ENCODE peak calls at places on chromosomes 11 and 22, in eight cellular contexts. One of them, this sample, is unnamed.

GRCh38 chr11:47143322-47143721 is 33.4 kb downstream of the ARFGAP2 start:
- DNase-seq in left lung: no peak
- DNase-seq in kidney: no peak
- DNase-seq in brain microvascular endothelial cell: peak; percentile 57
- DNase-seq in neural progenitor cell: no peak
- DNase-seq in heart left ventricle: peak; percentile 42
- DNase-seq in AG10803: peak; percentile 85
- DNase-seq in psoas muscle: no peak
- DNase-seq in this sample: peak; percentile 92

GRCh38 chr11:85947431-85948272 is 92.5 kb downstream of the CCDC83 start:
- DNase-seq in brain microvascular endothelial cell: peak; percentile 74
- DNase-seq in heart left ventricle: peak; percentile 36
- DNase-seq in left lung: no peak
- DNase-seq in AG10803: peak; percentile 93
- DNase-seq in neural progenitor cell: no peak
- DNase-seq in psoas muscle: no peak
- DNase-seq in kidney: no peak
- DNase-seq in this sample: peak; percentile 97

GRCh38 chr11:57432714-57433163 is 5.8 kb upstream of the SLC43A3 start:
- DNase-seq in heart left ventricle: no peak
- DNase-seq in left lung: no peak
- DNase-seq in brain microvascular endothelial cell: peak; percentile 90
- DNase-seq in psoas muscle: no peak
- DNase-seq in AG10803: peak; percentile 54
- DNase-seq in neural progenitor cell: no peak
- DNase-seq in kidney: no peak
- DNase-seq in this sample: peak; percentile 92

GRCh38 chr11:27705873-27706820 is 5.9 kb upstream of the BDNF start:
- DNase-seq in left lung: no peak
- DNase-seq in brain microvascular endothelial cell: no peak
- DNase-seq in kidney: no peak
- DNase-seq in neural progenitor cell: peak; percentile 62
- DNase-seq in heart left ventricle: no peak
- DNase-seq in psoas muscle: no peak
- DNase-seq in AG10803: peak; percentile 68
- DNase-seq in this sample: peak; percentile 52

GRCh38 chr11:35223429-35223828 is 84.5 kb downstream of the CD44 start:
- DNase-seq in AG10803: peak; percentile 89
- DNase-seq in neural progenitor cell: peak; percentile 30
- DNase-seq in heart left ventricle: peak; percentile 29
- DNase-seq in psoas muscle: no peak
- DNase-seq in left lung: no peak
- DNase-seq in brain microvascular endothelial cell: peak; percentile 77
- DNase-seq in kidney: peak; percentile 66
- DNase-seq in this sample: peak; percentile 62

GRCh38 chr11:72813740-72814138 is 472 bp upstream of the ATG16L2 start:
- DNase-seq in left lung: peak; percentile 97
- DNase-seq in brain microvascular endothelial cell: peak; percentile 65
- DNase-seq in neural progenitor cell: peak; percentile 82
- DNase-seq in psoas muscle: peak; percentile 89
- DNase-seq in AG10803: peak; percentile 75
- DNase-seq in kidney: no peak
- DNase-seq in heart left ventricle: peak; percentile 86
- DNase-seq in this sample: peak; percentile 75

GRCh38 chr11:106062592-106062949 is 14.6 kb downstream of the KBTBD3 start:
- DNase-seq in left lung: no peak
- DNase-seq in heart left ventricle: no peak
- DNase-seq in neural progenitor cell: no peak
- DNase-seq in psoas muscle: no peak
- DNase-seq in AG10803: no peak
- DNase-seq in brain microvascular endothelial cell: no peak
- DNase-seq in kidney: no peak
- DNase-seq in this sample: no peak

GRCh38 chr11:88482871-88483301 is 145.3 kb upstream of the CTSC start:
- DNase-seq in heart left ventricle: no peak
- DNase-seq in psoas muscle: no peak
- DNase-seq in AG10803: peak; percentile 76
- DNase-seq in neural progenitor cell: no peak
- DNase-seq in brain microvascular endothelial cell: no peak
- DNase-seq in left lung: no peak
- DNase-seq in kidney: no peak
- DNase-seq in this sample: no peak

DNA sequence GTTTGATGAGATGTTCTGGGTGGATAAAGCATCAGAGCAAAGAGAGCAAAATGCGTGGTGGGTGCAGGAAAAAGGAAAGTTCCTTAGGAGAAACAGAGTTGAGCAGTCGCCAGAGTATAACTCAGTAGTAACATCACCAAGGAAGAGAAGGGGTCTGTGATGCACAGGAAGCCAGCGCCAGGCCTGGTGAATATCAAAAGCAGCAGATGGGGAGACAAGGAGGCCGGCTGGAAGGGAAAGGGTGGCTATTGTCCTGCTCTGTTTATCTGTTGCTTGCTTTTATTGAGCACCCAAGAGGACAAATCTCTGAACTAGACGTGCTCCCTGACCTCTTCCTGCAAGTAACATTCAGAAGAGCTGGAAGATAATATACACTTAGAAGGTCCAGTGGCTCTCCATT is 52.7 kb upstream of the GRAMD1B start:
- DNase-seq in kidney: no peak
- DNase-seq in left lung: no peak
- DNase-seq in psoas muscle: no peak
- DNase-seq in heart left ventricle: no peak
- DNase-seq in neural progenitor cell: no peak
- DNase-seq in AG10803: no peak
- DNase-seq in brain microvascular endothelial cell: no peak
- DNase-seq in this sample: no peak
- TF ChIP-seq CTCF in kidney: no peak
- TF ChIP-seq CTCF in left lung: no peak
- TF ChIP-seq CTCF in psoas muscle: no peak
- TF ChIP-seq CTCF in heart left ventricle: no peak
- TF ChIP-seq CTCF in neural progenitor cell: no peak
- TF ChIP-seq CTCF in AG10803: no peak
- TF ChIP-seq CTCF in brain microvascular endothelial cell: no peak
- TF ChIP-seq CTCF in this sample: no peak

GRCh38 chr22:42644422-42645340 is 4.3 kb upstream of the ATP5MGL start:
- DNase-seq in heart left ventricle: peak; percentile 67
- DNase-seq in left lung: no peak
- DNase-seq in psoas muscle: peak; percentile 67
- DNase-seq in brain microvascular endothelial cell: no peak
- DNase-seq in neural progenitor cell: no peak
- DNase-seq in kidney: no peak
- DNase-seq in AG10803: peak; percentile 63
- DNase-seq in this sample: peak; percentile 48
- H3K4me3 ChIP-seq in heart left ventricle: peak overlapping the region; percentile 41
- H3K4me3 ChIP-seq in left lung: peak overlapping the region; percentile 81
- H3K4me3 ChIP-seq in psoas muscle: peak overlapping the region; percentile 67
- H3K4me3 ChIP-seq in brain microvascular endothelial cell: peak overlapping the region; percentile 5
- H3K4me3 ChIP-seq in neural progenitor cell: no peak overlapping the region
- H3K4me3 ChIP-seq in kidney: no peak overlapping the region
- H3K4me3 ChIP-seq in AG10803: peak overlapping the region; percentile 31
- H3K4me3 ChIP-seq in this sample: peak overlapping the region; percentile 14

GRCh38 chr11:70358797-70359196 is 39.5 kb upstream of the CTTN start:
- DNase-seq in heart left ventricle: no peak
- DNase-seq in neural progenitor cell: no peak
- DNase-seq in kidney: no peak
- DNase-seq in brain microvascular endothelial cell: no peak
- DNase-seq in psoas muscle: no peak
- DNase-seq in left lung: no peak
- DNase-seq in AG10803: no peak
- DNase-seq in this sample: no peak
- TF ChIP-seq CTCF in heart left ventricle: no peak
- TF ChIP-seq CTCF in neural progenitor cell: no peak
- TF ChIP-seq CTCF in kidney: no peak
- TF ChIP-seq CTCF in brain microvascular endothelial cell: no peak
- TF ChIP-seq CTCF in psoas muscle: no peak
- TF ChIP-seq CTCF in left lung: no peak
- TF ChIP-seq CTCF in AG10803: no peak
- TF ChIP-seq CTCF in this sample: no peak

GRCh38 chr11:12458042-12458441 is 80.7 kb downstream of the PARVA start:
- DNase-seq in kidney: no peak
- DNase-seq in left lung: no peak
- DNase-seq in AG10803: no peak
- DNase-seq in brain microvascular endothelial cell: no peak
- DNase-seq in psoas muscle: no peak
- DNase-seq in neural progenitor cell: no peak
- DNase-seq in heart left ventricle: no peak
- DNase-seq in this sample: no peak
- H3K4me3 ChIP-seq in kidney: no peak overlapping the region
- H3K4me3 ChIP-seq in left lung: no peak overlapping the region
- H3K4me3 ChIP-seq in AG10803: no peak overlapping the region
- H3K4me3 ChIP-seq in brain microvascular endothelial cell: no peak overlapping the region
- H3K4me3 ChIP-seq in psoas muscle: no peak overlapping the region
- H3K4me3 ChIP-seq in neural progenitor cell: no peak overlapping the region
- H3K4me3 ChIP-seq in heart left ventricle: no peak overlapping the region
- H3K4me3 ChIP-seq in this sample: no peak overlapping the region

GRCh38 chr11:44351898-44352498 is 42.1 kb upstream of the ALX4 start:
- DNase-seq in AG10803: no peak
- DNase-seq in heart left ventricle: no peak
- DNase-seq in psoas muscle: no peak
- DNase-seq in neural progenitor cell: no peak
- DNase-seq in kidney: no peak
- DNase-seq in brain microvascular endothelial cell: no peak
- DNase-seq in left lung: no peak
- DNase-seq in this sample: peak; percentile 16
- TF ChIP-seq CTCF in AG10803: no peak
- TF ChIP-seq CTCF in heart left ventricle: no peak
- TF ChIP-seq CTCF in psoas muscle: no peak
- TF ChIP-seq CTCF in neural progenitor cell: peak; percentile 52
- TF ChIP-seq CTCF in kidney: no peak
- TF ChIP-seq CTCF in brain microvascular endothelial cell: peak; percentile 42
- TF ChIP-seq CTCF in left lung: no peak
- TF ChIP-seq CTCF in this sample: peak; percentile 50

DNA sequence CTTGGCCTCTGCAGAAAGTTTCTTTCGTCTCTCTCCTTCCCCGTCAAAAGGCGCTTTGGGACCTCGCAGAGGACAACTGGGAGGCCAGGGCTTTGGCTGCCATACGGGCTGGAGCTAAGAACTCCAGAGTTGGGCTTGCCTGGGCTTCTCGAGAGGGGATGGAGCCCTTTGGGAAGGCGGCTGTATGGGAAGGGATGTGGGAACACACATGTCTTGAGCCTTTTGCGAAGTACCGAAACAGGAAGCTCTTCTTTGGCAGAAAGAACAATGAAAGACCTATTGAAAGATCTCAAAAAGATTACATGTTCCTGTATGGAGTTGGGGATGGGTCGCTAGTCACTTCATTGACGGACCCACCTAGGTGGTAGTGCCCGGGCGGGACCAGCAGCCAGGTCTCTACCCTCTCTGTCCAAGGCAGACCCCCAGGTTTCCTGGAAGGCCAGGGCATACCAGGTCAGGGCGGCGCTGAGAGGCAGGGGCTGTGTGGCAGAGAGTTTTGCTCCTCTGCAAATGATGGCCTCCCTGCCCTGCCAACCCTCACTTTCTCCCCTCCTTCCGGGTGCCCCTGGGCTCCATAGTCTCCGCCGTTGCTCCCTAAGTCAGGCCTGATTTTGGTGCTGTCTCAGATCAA is 993 bp downstream of the ST14 start:
- DNase-seq in AG10803: no peak
- DNase-seq in neural progenitor cell: peak; percentile 19
- DNase-seq in brain microvascular endothelial cell: no peak
- DNase-seq in left lung: no peak
- DNase-seq in kidney: no peak
- DNase-seq in heart left ventricle: no peak
- DNase-seq in psoas muscle: no peak
- DNase-seq in this sample: no peak
- H3K4me3 ChIP-seq in AG10803: no peak overlapping the region
- H3K4me3 ChIP-seq in neural progenitor cell: peak overlapping the region; percentile 47
- H3K4me3 ChIP-seq in brain microvascular endothelial cell: no peak overlapping the region
- H3K4me3 ChIP-seq in left lung: peak overlapping the region; percentile 60
- H3K4me3 ChIP-seq in kidney: peak overlapping the region; percentile 63
- H3K4me3 ChIP-seq in heart left ventricle: peak overlapping the region; percentile 33
- H3K4me3 ChIP-seq in psoas muscle: peak overlapping the region; percentile 47
- H3K4me3 ChIP-seq in this sample: no peak overlapping the region